ENCODE peak calls at places on chromosomes 12 and 14, in four cellular contexts. One of them, this sample, is unnamed. For H3K4me1, the result is how much of the 10 kb centered on the place peaks cover.

GRCh38 chr14:94801225-94801624 is 31.3 kb upstream of the GSC start:
- DNase-seq in HepG2: no peak
- DNase-seq in H1: no peak
- DNase-seq in GM12878: no peak
- DNase-seq in this sample: no peak

GRCh38 chr12:118377005-118377890 is 893 bp downstream of the SUDS3 start:
- DNase-seq in GM12878: no peak
- DNase-seq in HepG2: no peak
- DNase-seq in H1: no peak
- DNase-seq in this sample: no peak

GRCh38 chr14:99534863-99535262 is 53.7 kb downstream of the CCNK start:
- DNase-seq in H1: no peak
- DNase-seq in HepG2: no peak
- DNase-seq in GM12878: no peak
- DNase-seq in this sample: no peak

GRCh38 chr12:110436231-110436630 is 13.9 kb downstream of the ARPC3 start:
- DNase-seq in GM12878: no peak
- DNase-seq in HepG2: no peak
- DNase-seq in H1: no peak
- DNase-seq in this sample: no peak

GRCh38 chr12:95546491-95546813 is 4.8 kb downstream of the USP44 start:
- DNase-seq in H1: no peak
- DNase-seq in HepG2: no peak
- DNase-seq in GM12878: no peak
- DNase-seq in this sample: no peak

GRCh38 chr12:110774824-110775223 is 32.1 kb upstream of the PPP1CC start:
- DNase-seq in HepG2: no peak
- DNase-seq in H1: no peak
- DNase-seq in GM12878: no peak
- DNase-seq in this sample: no peak

GRCh38 chr12:66331814-66332213 is 29.5 kb downstream of the HELB start:
- DNase-seq in HepG2: no peak
- DNase-seq in H1: no peak
- DNase-seq in GM12878: no peak
- DNase-seq in this sample: no peak

GRCh38 chr14:104446611-104447010 is 133.0 kb upstream of the C14orf180 start:
- DNase-seq in HepG2: no peak
- DNase-seq in H1: no peak
- DNase-seq in GM12878: no peak
- DNase-seq in this sample: no peak

GRCh38 chr14:24132061-24132685 is 1.7 kb downstream of the FITM1 start:
- DNase-seq in H1: no peak
- DNase-seq in GM12878: no peak
- DNase-seq in HepG2: no peak
- DNase-seq in this sample: no peak

GRCh38 chr12:67161322-67161918 is 107.7 kb upstream of the CAND1 start:
- DNase-seq in H1: peak
- DNase-seq in HepG2: peak
- DNase-seq in GM12878: no peak
- DNase-seq in this sample: peak

GRCh38 chr14:103562385-103563088 is at the start of the genes BAG5 and COA8:
- DNase-seq in HepG2: peak
- DNase-seq in GM12878: peak
- DNase-seq in H1: peak
- DNase-seq in this sample: peak

GRCh38 chr12:6928703-6929407 is 1.1 kb downstream of the ATN1 start:
- DNase-seq in GM12878: no peak
- DNase-seq in H1: no peak
- DNase-seq in HepG2: no peak
- DNase-seq in this sample: no peak
- TF ChIP-seq SUZ12 in GM12878: no peak
- TF ChIP-seq SUZ12 in H1: no peak
- TF ChIP-seq SUZ12 in HepG2: no peak
- TF ChIP-seq SUZ12 in this sample: no peak

GRCh38 chr12:124764451-124764850 is 99.2 kb downstream of the SCARB1 start:
- DNase-seq in H1: peak
- DNase-seq in HepG2: no peak
- DNase-seq in GM12878: no peak
- DNase-seq in this sample: no peak
- H3K4me1 ChIP-seq in H1: under half
- H3K4me1 ChIP-seq in HepG2: under half
- H3K4me1 ChIP-seq in GM12878: under half
- H3K4me1 ChIP-seq in this sample: under half

DNA sequence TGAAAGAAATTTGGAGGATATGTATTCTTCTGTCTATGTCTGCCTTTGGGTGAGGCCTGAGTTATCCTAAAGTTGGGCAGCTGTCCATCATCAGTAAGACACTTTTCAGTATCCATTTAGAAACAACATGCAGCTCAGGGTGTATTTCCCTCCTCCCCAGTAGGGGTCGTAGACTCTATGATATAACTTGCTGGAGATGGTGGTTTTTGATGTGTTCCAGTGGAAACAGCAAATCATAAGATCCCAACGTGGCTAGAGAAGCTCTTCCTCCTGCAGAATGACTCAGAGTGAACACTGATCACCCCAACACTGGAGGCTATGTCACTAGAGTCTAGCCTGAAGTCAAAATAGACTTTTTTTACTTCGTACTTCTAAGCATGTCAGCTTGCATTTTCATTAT is 331.6 kb upstream of the STXBP6 start:
- DNase-seq in H1: no peak
- DNase-seq in GM12878: no peak
- DNase-seq in HepG2: peak
- DNase-seq in this sample: no peak
- TF ChIP-seq SUZ12 in H1: no peak
- TF ChIP-seq SUZ12 in GM12878: no peak
- TF ChIP-seq SUZ12 in HepG2: no peak
- TF ChIP-seq SUZ12 in this sample: no peak

GRCh38 chr12:57740656-57741412 is 2.3 kb upstream of the AGAP2 start:
- DNase-seq in GM12878: peak
- DNase-seq in H1: no peak
- DNase-seq in HepG2: no peak
- DNase-seq in this sample: no peak
- H3K4me1 ChIP-seq in GM12878: under half
- H3K4me1 ChIP-seq in H1: under half
- H3K4me1 ChIP-seq in HepG2: half or more
- H3K4me1 ChIP-seq in this sample: under half

GRCh38 chr12:12367096-12367998 is 10.5 kb downstream of the BORCS5 start:
- DNase-seq in HepG2: no peak
- DNase-seq in H1: no peak
- DNase-seq in GM12878: no peak
- DNase-seq in this sample: no peak

GRCh38 chr12:12364787-12365441 is 8.0 kb downstream of the BORCS5 start:
- DNase-seq in H1: no peak
- DNase-seq in HepG2: no peak
- DNase-seq in GM12878: no peak
- DNase-seq in this sample: no peak

GRCh38 chr12:12365442-12365802 is 8.5 kb downstream of the BORCS5 start:
- DNase-seq in H1: no peak
- DNase-seq in GM12878: no peak
- DNase-seq in HepG2: no peak
- DNase-seq in this sample: no peak

GRCh38 chr12:12365931-12366431 is 9.1 kb downstream of the BORCS5 start:
- DNase-seq in H1: no peak
- DNase-seq in HepG2: no peak
- DNase-seq in GM12878: no peak
- DNase-seq in this sample: no peak
- TF ChIP-seq SUZ12 in H1: no peak
- TF ChIP-seq SUZ12 in HepG2: no peak
- TF ChIP-seq SUZ12 in GM12878: no peak
- TF ChIP-seq SUZ12 in this sample: no peak

This sample was measured in NT2/D1.